ENCODE peak calls at places on chromosomes 4 and X, in eight cellular contexts. M is GM12891; V is activated CD8-positive, alpha-beta T cell treated with anti-CD3 and anti-CD28 coated beads, Interleukin-2, amount 10 ng/mL, durations not matched to agents 7 days and 5 days; C is D341Med; O is activated naive CD4-positive, alpha-beta T cell; X is cardiac muscle cell; Z is substantia nigra; Y is HEK293T. G is an unnamed sample.
A peak's percentile ranks its signal among the peaks of the same experiment; 100 is the strongest.

GRCh38 chrX:10725071-10725470 is 104.7 kb upstream of the MID1 start:
- DNase-seq in Y (peak; percentile 33), Z (no peak), O (no peak), V (no peak), C (peak; percentile 22), X (no peak), M (no peak), G (no peak)

GRCh38 chr4:87840149-87840548 is 7.4 kb downstream of the MEPE start:
- DNase-seq in O (no peak), X (no peak), C (no peak), V (no peak), Z (no peak), Y (no peak), M (no peak), G (no peak)

GRCh38 chrX:153921511-153922285 is 4.4 kb downstream of the ARHGAP4 start:
- DNase-seq in Y (no peak), Z (no peak), O (no peak), M (no peak), V (no peak), X (no peak), C (no peak), G (no peak)

GRCh38 chrX:150772150-150772970 is 79.2 kb downstream of the MTMR1 start:
- DNase-seq in M (peak; percentile 74), X (peak; percentile 74), Z (peak; percentile 62), Y (peak; percentile 90), C (peak; percentile 84), V (peak; percentile 79), O (peak; percentile 68), G (peak; percentile 24)

GRCh38 chr4:742096-742741 is 36.6 kb downstream of the PCGF3 start:
- DNase-seq in M (no peak), C (no peak), O (no peak), Z (no peak), Y (no peak), X (no peak), V (no peak), G (no peak)

GRCh38 chr4:38562751-38563198 is 101.2 kb upstream of the KLF3 start:
- DNase-seq in Y (no peak), O (no peak), M (peak; percentile 19), X (peak; percentile 78), Z (no peak), C (no peak), V (no peak), G (no peak)

GRCh38 chrX:107654778-107655761 is 26.8 kb downstream of the PRPS1 start:
- DNase-seq in Z (no peak), O (peak; percentile 55), V (peak; percentile 73), M (no peak), Y (peak; percentile 80), X (peak; percentile 75), C (peak; percentile 82), G (peak; percentile 2)

GRCh38 chrX:132948648-132949260 is 9.7 kb downstream of the HS6ST2 start:
- DNase-seq in M (no peak), X (no peak), O (no peak), C (no peak), Z (no peak), Y (peak; percentile 50), V (no peak), G (no peak)

GRCh38 chr4:94801016-94801415 is 43.3 kb downstream of the BMPR1B start:
- DNase-seq in M (no peak), Y (no peak), O (no peak), C (no peak), Z (no peak), X (no peak), V (no peak), G (no peak)

GRCh38 chr4:40548256-40548655 is 81.4 kb downstream of the RBM47 start:
- DNase-seq in Z (no peak), C (no peak), V (no peak), Y (no peak), X (peak; percentile 41), M (no peak), O (no peak), G (no peak)

GRCh38 chr4:163556169-163556568 is 61.7 kb downstream of the TMA16 start:
- DNase-seq in C (peak; percentile 27), O (no peak), M (no peak), V (no peak), X (no peak), Z (no peak), Y (no peak), G (no peak)

GRCh38 chrX:112662559-112663427 is 16.9 kb downstream of the LHFPL1 start:
- DNase-seq in O (no peak), Z (peak; percentile 2), C (no peak), M (no peak), X (peak; percentile 8), V (no peak), Y (no peak), G (no peak)

G was measured in hypothalamus.